ENCODE peak calls at places on chromosome 22, in nine cellular contexts. G is A549; P is mesenchymal stem cell; M is A673; Y is CD4-positive, alpha-beta memory T cell; H is psoas muscle; D is HCT116; V is heart right ventricle; E is transverse colon. U is an unnamed sample. For H3K4me1, the result is how much of the 10 kb centered on the place peaks cover.

GRCh38 chr22:32334640-32335365 is 22.9 kb upstream of the RFPL3 start:
- DNase-seq in P (no peak), H (no peak), G (no peak), M (no peak), E (no peak), V (no peak), Y (no peak), D (no peak), U (no peak)

GRCh38 chr22:43643362-43643761 is 168.7 kb downstream of the EFCAB6 start:
- DNase-seq in M (no peak), G (no peak), H (no peak), E (no peak), Y (no peak), V (no peak), P (no peak), D (no peak), U (no peak)

GRCh38 chr22:17980638-17981051 is 43.7 kb downstream of the MICAL3 start:
- DNase-seq in P (no peak), D (no peak), H (peak), Y (peak), M (peak), E (peak), V (peak), G (no peak), U (peak)

GRCh38 chr22:42976131-42976530 is 38.8 kb downstream of the PACSIN2 start:
- DNase-seq in M (no peak), V (no peak), Y (no peak), D (no peak), G (no peak), H (no peak), P (no peak), E (peak), U (peak)

GRCh38 chr22:40177738-40178416 is at the start of gene TNRC6B:
- DNase-seq in G (peak), Y (peak), P (peak), V (no peak), M (peak), E (peak), D (peak), H (peak), U (no peak)

GRCh38 chr22:33922268-33922667 is 2.0 kb upstream of the LARGE1 start:
- DNase-seq in P (peak), H (peak), G (no peak), V (no peak), E (peak), D (no peak), Y (no peak), M (no peak), U (peak)

GRCh38 chr22:44658371-44658953 is 43.5 kb upstream of the PRR5 start:
- DNase-seq in M (no peak), H (peak), P (no peak), V (peak), E (peak), D (no peak), G (no peak), Y (no peak), U (peak)

GRCh38 chr22:31451709-31452571 is 37.7 kb downstream of the EIF4ENIF1 start:
- DNase-seq in H (no peak), P (peak), M (peak), E (no peak), V (no peak), D (peak), G (peak), Y (peak), U (no peak)

GRCh38 chr22:40829131-40829530 is 10.0 kb upstream of the SLC25A17 start:
- DNase-seq in E (no peak), V (no peak), P (peak), G (no peak), D (no peak), Y (no peak), H (no peak), M (peak), U (no peak)

GRCh38 chr22:39215430-39216142 is 29.2 kb downstream of the PDGFB start:
- DNase-seq in G (peak), Y (peak), M (no peak), H (no peak), P (no peak), V (no peak), D (peak), E (no peak), U (no peak)

GRCh38 chr22:45285431-45286058 is 796 bp downstream of the UPK3A start:
- DNase-seq in E (no peak), V (no peak), D (no peak), P (no peak), G (no peak), Y (no peak), H (no peak), M (no peak), U (no peak)

GRCh38 chr22:17919276-17920144 is 104.9 kb downstream of the MICAL3 start:
- DNase-seq in G (no peak), P (peak), M (no peak), E (no peak), H (no peak), D (no peak), Y (no peak), V (peak), U (no peak)

GRCh38 chr22:48488611-48489456 is 1338.8 kb downstream of the BRD1 start:
- DNase-seq in M (peak), V (no peak), P (no peak), D (no peak), E (no peak), G (no peak), Y (no peak), H (no peak), U (no peak)

GRCh38 chr22:23912293-23912903 is 18.2 kb downstream of the MIF start:
- DNase-seq in Y (no peak), M (no peak), H (no peak), P (no peak), V (no peak), D (no peak), G (no peak), E (no peak), U (no peak)
- H3K4me3 ChIP-seq in Y (no peak), M (no peak), H (no peak), P (no peak), V (no peak), D (no peak), G (no peak), E (no peak), U (no peak)

GRCh38 chr22:20044495-20045151 is 23.7 kb downstream of the TANGO2 start:
- DNase-seq in E (no peak), G (no peak), Y (no peak), P (no peak), H (no peak), V (no peak), D (no peak), M (no peak), U (no peak)

GRCh38 chr22:20043997-20044342 is 23.1 kb downstream of the TANGO2 start:
- DNase-seq in G (no peak), Y (no peak), E (no peak), V (no peak), P (no peak), M (no peak), D (no peak), H (no peak), U (no peak)

GRCh38 chr22:20040801-20041200 is 19.9 kb downstream of the TANGO2 start:
- DNase-seq in Y (no peak), P (no peak), E (no peak), D (no peak), H (no peak), G (no peak), M (no peak), V (no peak), U (no peak)

GRCh38 chr22:20046730-20047129 is 25.8 kb downstream of the TANGO2 start:
- DNase-seq in P (no peak), G (no peak), V (no peak), M (no peak), Y (no peak), E (no peak), D (no peak), H (no peak), U (no peak)

GRCh38 chr22:20043057-20043996 is 22.4 kb downstream of the TANGO2 start:
- DNase-seq in P (no peak), M (no peak), E (no peak), D (no peak), Y (no peak), G (no peak), H (no peak), V (no peak), U (no peak)
- H3K4me1 ChIP-seq in P (under half), M (under half), E (under half), D (under half), Y (under half), G (under half), H (under half), V (under half), U (under half)

GRCh38 chr22:30306629-30307016 is 17.3 kb upstream of the CASTOR1 start:
- DNase-seq in H (no peak), V (no peak), Y (no peak), M (no peak), E (no peak), G (no peak), P (no peak), D (no peak), U (no peak)
- H3K4me3 ChIP-seq in H (no peak), V (no peak), Y (no peak), M (no peak), E (no peak), G (no peak), P (no peak), D (no peak), U (no peak)

GRCh38 chr22:46582281-46582811 is 37.8 kb upstream of the GRAMD4 start:
- DNase-seq in D (no peak), G (no peak), M (no peak), Y (no peak), P (no peak), H (no peak), E (peak), V (no peak), U (peak)

GRCh38 chr22:46579751-46580449 is 40.3 kb upstream of the GRAMD4 start:
- DNase-seq in Y (no peak), M (no peak), G (no peak), P (no peak), H (no peak), V (peak), E (no peak), D (no peak), U (peak)

GRCh38 chr22:46580940-46581579 is 39.1 kb upstream of the GRAMD4 start:
- DNase-seq in E (no peak), M (peak), G (no peak), Y (no peak), H (no peak), D (no peak), P (no peak), V (no peak), U (no peak)

GRCh38 chr22:46583571-46583970 is 36.6 kb upstream of the GRAMD4 start:
- DNase-seq in H (no peak), M (no peak), G (no peak), V (no peak), E (peak), Y (no peak), P (no peak), D (no peak), U (no peak)

DNA sequence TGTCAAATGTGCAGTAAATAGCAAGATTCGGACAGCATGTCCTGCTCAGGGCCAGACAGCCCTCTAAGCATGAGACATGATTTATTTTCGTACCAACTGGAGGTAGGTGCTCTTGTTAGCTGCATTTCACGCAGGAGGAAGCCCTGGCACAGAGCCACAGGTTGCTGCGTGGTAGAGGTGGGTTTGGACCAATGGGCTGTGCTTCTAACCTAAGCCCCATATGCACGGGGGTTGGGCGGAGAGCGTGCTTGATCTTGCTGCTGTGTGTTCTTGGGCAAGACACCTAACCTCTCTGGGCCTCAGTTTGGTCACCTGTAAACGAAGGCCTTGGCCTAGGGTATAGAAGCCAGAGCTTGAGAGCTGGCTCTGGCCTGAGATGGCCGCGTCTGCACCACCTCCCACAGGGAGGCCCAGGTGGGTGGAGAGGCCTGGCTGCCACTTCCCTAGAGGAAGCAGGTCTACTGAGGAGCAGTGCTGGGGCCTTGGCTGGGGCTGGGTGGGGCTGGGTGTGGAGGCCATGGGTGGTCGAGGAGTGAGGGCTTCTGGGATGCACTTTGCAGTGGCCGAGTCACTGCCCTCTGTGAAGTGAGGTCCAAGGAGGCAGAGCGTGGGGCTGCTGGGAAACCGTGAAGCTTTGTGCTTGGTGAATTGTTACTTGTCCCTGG is 38.5 kb upstream of the GRAMD4 start:
- DNase-seq in D (no peak), P (no peak), M (no peak), E (peak), H (no peak), Y (no peak), V (no peak), G (no peak), U (peak)
- H3K4me1 ChIP-seq in D (under half), P (half or more), M (half or more), E (half or more), H (under half), Y (under half), V (half or more), G (under half), U (half or more)

GRCh38 chr22:37638351-37639069 is 959 bp upstream of the SH3BP1 start:
- DNase-seq in P (no peak), D (no peak), V (no peak), M (no peak), E (peak), G (no peak), H (no peak), Y (peak), U (peak)

GRCh38 chr22:37639070-37639760 is at the start of gene SH3BP1:
- DNase-seq in P (peak), M (peak), V (peak), H (peak), G (no peak), D (no peak), E (peak), Y (peak), U (peak)

GRCh38 chr22:37639771-37640590 is 512 bp downstream of the SH3BP1 start:
- DNase-seq in P (peak), M (no peak), G (no peak), H (no peak), Y (no peak), D (no peak), V (no peak), E (peak), U (peak)

GRCh38 chr22:37641251-37641949 is 1.9 kb downstream of the SH3BP1 start:
- DNase-seq in G (no peak), D (no peak), Y (no peak), E (peak), M (no peak), H (no peak), V (no peak), P (no peak), U (peak)

GRCh38 chr22:37640591-37641250 is 1.3 kb downstream of the SH3BP1 start:
- DNase-seq in G (no peak), D (no peak), H (no peak), P (peak), Y (no peak), V (no peak), E (peak), M (no peak), U (no peak)
- H3K4me3 ChIP-seq in G (no peak), D (peak), H (peak), P (peak), Y (peak), V (no peak), E (peak), M (peak), U (peak)

GRCh38 chr22:23225724-23226496 is 45.6 kb downstream of the BCR start:
- DNase-seq in Y (peak), G (peak), D (no peak), E (peak), V (peak), M (peak), H (peak), P (no peak), U (peak)

GRCh38 chr22:23225337-23225723 is 45.0 kb downstream of the BCR start:
- DNase-seq in D (no peak), P (no peak), V (no peak), M (no peak), H (no peak), Y (no peak), G (no peak), E (no peak), U (no peak)

GRCh38 chr22:23222033-23222840 is 41.9 kb downstream of the BCR start:
- DNase-seq in E (no peak), D (no peak), G (no peak), H (no peak), V (no peak), M (no peak), P (no peak), Y (no peak), U (no peak)

GRCh38 chr22:23222875-23223565 is 42.7 kb downstream of the BCR start:
- DNase-seq in P (no peak), V (no peak), M (no peak), Y (no peak), H (no peak), D (no peak), G (no peak), E (no peak), U (no peak)

GRCh38 chr22:23223566-23224317 is 43.4 kb downstream of the BCR start:
- DNase-seq in G (no peak), V (no peak), E (peak), D (no peak), Y (no peak), M (no peak), H (no peak), P (no peak), U (peak)
- H3K4me1 ChIP-seq in G (half or more), V (half or more), E (half or more), D (under half), Y (half or more), M (half or more), H (under half), P (half or more), U (half or more)

GRCh38 chr22:36256474-36256873 is 3.5 kb downstream of the APOL1 start:
- DNase-seq in E (no peak), H (no peak), M (no peak), D (no peak), G (no peak), P (no peak), V (no peak), Y (no peak), U (no peak)

GRCh38 chr22:36252754-36253522 is at the start of gene APOL1:
- DNase-seq in M (no peak), E (peak), H (no peak), P (peak), G (peak), D (no peak), Y (peak), V (no peak), U (peak)

GRCh38 chr22:36257948-36258674 is 5.2 kb downstream of the APOL1 start:
- DNase-seq in D (no peak), V (no peak), G (no peak), P (no peak), M (no peak), H (no peak), Y (no peak), E (no peak), U (no peak)

GRCh38 chr22:36257308-36257707 is 4.4 kb downstream of the APOL1 start:
- DNase-seq in E (no peak), G (no peak), P (no peak), V (no peak), Y (no peak), M (no peak), D (no peak), H (no peak), U (no peak)

GRCh38 chr22:36253523-36254490 is 874 bp downstream of the APOL1 start:
- DNase-seq in G (no peak), P (no peak), E (peak), D (no peak), V (no peak), H (peak), Y (no peak), M (no peak), U (no peak)
- H3K4me3 ChIP-seq in G (no peak), P (peak), E (peak), D (no peak), V (peak), H (peak), Y (peak), M (no peak), U (no peak)

GRCh38 chr22:29003975-29004646 is 57.5 kb downstream of the C22orf31 start:
- DNase-seq in P (no peak), G (no peak), Y (no peak), E (no peak), M (no peak), V (no peak), H (peak), D (no peak), U (peak)
- H3K4me1 ChIP-seq in P (under half), G (under half), Y (under half), E (under half), M (under half), V (under half), H (under half), D (half or more), U (under half)

GRCh38 chr22:49724030-49724892 is 103.4 kb downstream of the BRD1 start:
- DNase-seq in Y (peak), V (no peak), G (no peak), E (no peak), H (no peak), P (no peak), M (peak), D (no peak), U (no peak)
- H3K4me3 ChIP-seq in Y (peak), V (peak), G (peak), E (no peak), H (peak), P (no peak), M (peak), D (no peak), U (no peak)

U was measured in mucosa of descending colon.